ENCODE peak calls at places on chromosome 15, in nine cellular contexts. One of them, this sample, is unnamed.

GRCh38 chr15:40103124-40103858 is 5.4 kb downstream of the BMF start:
- DNase-seq in ovary: peak; percentile 86
- DNase-seq in astrocyte: peak; percentile 71
- DNase-seq in AG04450: no peak
- DNase-seq in brain microvascular endothelial cell: no peak
- DNase-seq in omental fat pad: no peak
- DNase-seq in fibroblast of pulmonary artery: peak; percentile 58
- DNase-seq in adrenal gland: peak; percentile 88
- DNase-seq in B cell: no peak
- DNase-seq in this sample: peak; percentile 96

GRCh38 chr15:78065284-78065872 is 12.1 kb downstream of the TBC1D2B start:
- DNase-seq in ovary: peak; percentile 62
- DNase-seq in astrocyte: peak; percentile 99
- DNase-seq in AG04450: peak; percentile 94
- DNase-seq in brain microvascular endothelial cell: peak; percentile 99
- DNase-seq in omental fat pad: no peak
- DNase-seq in fibroblast of pulmonary artery: peak; percentile 99
- DNase-seq in adrenal gland: peak; percentile 66
- DNase-seq in B cell: no peak
- DNase-seq in this sample: no peak

GRCh38 chr15:69749797-69750196 is 297.2 kb downstream of the RPLP1 start:
- DNase-seq in ovary: no peak
- DNase-seq in astrocyte: no peak
- DNase-seq in AG04450: no peak
- DNase-seq in brain microvascular endothelial cell: no peak
- DNase-seq in omental fat pad: no peak
- DNase-seq in fibroblast of pulmonary artery: peak; percentile 21
- DNase-seq in adrenal gland: no peak
- DNase-seq in B cell: no peak
- DNase-seq in this sample: no peak

GRCh38 chr15:32683906-32684584 is 33.8 kb upstream of the GREM1 start:
- DNase-seq in ovary: no peak
- DNase-seq in astrocyte: peak; percentile 99
- DNase-seq in AG04450: peak; percentile 61
- DNase-seq in brain microvascular endothelial cell: peak; percentile 87
- DNase-seq in omental fat pad: no peak
- DNase-seq in fibroblast of pulmonary artery: peak; percentile 97
- DNase-seq in adrenal gland: no peak
- DNase-seq in B cell: no peak
- DNase-seq in this sample: no peak

GRCh38 chr15:51801391-51801835 is 28.0 kb upstream of the TMOD3 start:
- DNase-seq in ovary: no peak
- DNase-seq in astrocyte: peak; percentile 48
- DNase-seq in AG04450: no peak
- DNase-seq in brain microvascular endothelial cell: peak; percentile 20
- DNase-seq in omental fat pad: no peak
- DNase-seq in fibroblast of pulmonary artery: peak; percentile 40
- DNase-seq in adrenal gland: no peak
- DNase-seq in B cell: peak; percentile 33
- DNase-seq in this sample: no peak

GRCh38 chr15:35567392-35567791 is 21.4 kb upstream of the DPH6 start:
- DNase-seq in ovary: no peak
- DNase-seq in astrocyte: no peak
- DNase-seq in AG04450: no peak
- DNase-seq in brain microvascular endothelial cell: no peak
- DNase-seq in omental fat pad: no peak
- DNase-seq in fibroblast of pulmonary artery: no peak
- DNase-seq in adrenal gland: no peak
- DNase-seq in B cell: no peak
- DNase-seq in this sample: no peak

GRCh38 chr15:70087708-70088352 is 9.9 kb downstream of the TLE3 start:
- DNase-seq in ovary: no peak
- DNase-seq in astrocyte: no peak
- DNase-seq in AG04450: no peak
- DNase-seq in brain microvascular endothelial cell: no peak
- DNase-seq in omental fat pad: no peak
- DNase-seq in fibroblast of pulmonary artery: no peak
- DNase-seq in adrenal gland: no peak
- DNase-seq in B cell: no peak
- DNase-seq in this sample: no peak

GRCh38 chr15:55257933-55258332 is 31.7 kb downstream of the RAB27A start:
- DNase-seq in ovary: no peak
- DNase-seq in astrocyte: no peak
- DNase-seq in AG04450: no peak
- DNase-seq in brain microvascular endothelial cell: no peak
- DNase-seq in omental fat pad: no peak
- DNase-seq in fibroblast of pulmonary artery: no peak
- DNase-seq in adrenal gland: no peak
- DNase-seq in B cell: no peak
- DNase-seq in this sample: no peak

GRCh38 chr15:97547381-97547780 is 413.1 kb upstream of the ARRDC4 start:
- DNase-seq in ovary: no peak
- DNase-seq in astrocyte: no peak
- DNase-seq in AG04450: no peak
- DNase-seq in brain microvascular endothelial cell: no peak
- DNase-seq in omental fat pad: no peak
- DNase-seq in fibroblast of pulmonary artery: no peak
- DNase-seq in adrenal gland: no peak
- DNase-seq in B cell: no peak
- DNase-seq in this sample: no peak

GRCh38 chr15:35288580-35288979 is 203.5 kb upstream of the NANOGP8 start:
- DNase-seq in ovary: no peak
- DNase-seq in astrocyte: no peak
- DNase-seq in AG04450: no peak
- DNase-seq in brain microvascular endothelial cell: no peak
- DNase-seq in omental fat pad: no peak
- DNase-seq in fibroblast of pulmonary artery: no peak
- DNase-seq in adrenal gland: no peak
- DNase-seq in B cell: no peak
- DNase-seq in this sample: no peak

GRCh38 chr15:54575586-54575985 is 597.3 kb downstream of the UNC13C start:
- DNase-seq in ovary: no peak
- DNase-seq in astrocyte: no peak
- DNase-seq in AG04450: no peak
- DNase-seq in brain microvascular endothelial cell: no peak
- DNase-seq in omental fat pad: no peak
- DNase-seq in fibroblast of pulmonary artery: no peak
- DNase-seq in adrenal gland: no peak
- DNase-seq in B cell: no peak
- DNase-seq in this sample: no peak

GRCh38 chr15:45499426-45499825 is 23.1 kb downstream of the SLC30A4 start:
- DNase-seq in ovary: no peak
- DNase-seq in astrocyte: peak; percentile 57
- DNase-seq in AG04450: no peak
- DNase-seq in brain microvascular endothelial cell: peak; percentile 9
- DNase-seq in omental fat pad: no peak
- DNase-seq in fibroblast of pulmonary artery: peak; percentile 47
- DNase-seq in adrenal gland: no peak
- DNase-seq in B cell: no peak
- DNase-seq in this sample: no peak

GRCh38 chr15:48828906-48829305 is 18.0 kb upstream of the CEP152 start:
- DNase-seq in ovary: no peak
- DNase-seq in astrocyte: no peak
- DNase-seq in AG04450: no peak
- DNase-seq in brain microvascular endothelial cell: no peak
- DNase-seq in omental fat pad: no peak
- DNase-seq in fibroblast of pulmonary artery: no peak
- DNase-seq in adrenal gland: no peak
- DNase-seq in B cell: no peak
- DNase-seq in this sample: no peak

GRCh38 chr15:63636518-63637061 is 39.4 kb downstream of the FBXL22 start:
- DNase-seq in ovary: no peak
- DNase-seq in astrocyte: no peak
- DNase-seq in AG04450: no peak
- DNase-seq in brain microvascular endothelial cell: no peak
- DNase-seq in omental fat pad: no peak
- DNase-seq in fibroblast of pulmonary artery: no peak
- DNase-seq in adrenal gland: no peak
- DNase-seq in B cell: no peak
- DNase-seq in this sample: no peak

GRCh38 chr15:77295446-77295845 is 124.5 kb downstream of the PEAK1 start:
- DNase-seq in ovary: no peak
- DNase-seq in astrocyte: peak; percentile 79
- DNase-seq in AG04450: peak; percentile 34
- DNase-seq in brain microvascular endothelial cell: peak; percentile 45
- DNase-seq in omental fat pad: no peak
- DNase-seq in fibroblast of pulmonary artery: peak; percentile 83
- DNase-seq in adrenal gland: no peak
- DNase-seq in B cell: no peak
- DNase-seq in this sample: no peak

GRCh38 chr15:63860161-63860954 is 26.6 kb upstream of the HERC1 start:
- DNase-seq in ovary: no peak
- DNase-seq in astrocyte: no peak
- DNase-seq in AG04450: no peak
- DNase-seq in brain microvascular endothelial cell: no peak
- DNase-seq in omental fat pad: no peak
- DNase-seq in fibroblast of pulmonary artery: no peak
- DNase-seq in adrenal gland: no peak
- DNase-seq in B cell: peak; percentile 68
- DNase-seq in this sample: no peak

GRCh38 chr15:91968610-91969009 is 115.1 kb downstream of the SLCO3A1 start:
- DNase-seq in ovary: no peak
- DNase-seq in astrocyte: no peak
- DNase-seq in AG04450: no peak
- DNase-seq in brain microvascular endothelial cell: no peak
- DNase-seq in omental fat pad: no peak
- DNase-seq in fibroblast of pulmonary artery: no peak
- DNase-seq in adrenal gland: no peak
- DNase-seq in B cell: no peak
- DNase-seq in this sample: no peak
- TF ChIP-seq CTCF in ovary: no peak
- TF ChIP-seq CTCF in astrocyte: no peak
- TF ChIP-seq CTCF in AG04450: no peak
- TF ChIP-seq CTCF in brain microvascular endothelial cell: peak; percentile 16
- TF ChIP-seq CTCF in omental fat pad: no peak
- TF ChIP-seq CTCF in fibroblast of pulmonary artery: no peak
- TF ChIP-seq CTCF in adrenal gland: no peak
- TF ChIP-seq CTCF in B cell: no peak
- TF ChIP-seq CTCF in this sample: no peak

GRCh38 chr15:60479361-60479684 is 381 bp upstream of the ICE2 start:
- DNase-seq in ovary: no peak
- DNase-seq in astrocyte: no peak
- DNase-seq in AG04450: no peak
- DNase-seq in brain microvascular endothelial cell: no peak
- DNase-seq in omental fat pad: no peak
- DNase-seq in fibroblast of pulmonary artery: no peak
- DNase-seq in adrenal gland: no peak
- DNase-seq in B cell: no peak
- DNase-seq in this sample: no peak

GRCh38 chr15:60477991-60478632 is 830 bp downstream of the ICE2 start:
- DNase-seq in ovary: no peak
- DNase-seq in astrocyte: peak; percentile 51
- DNase-seq in AG04450: no peak
- DNase-seq in brain microvascular endothelial cell: peak; percentile 19
- DNase-seq in omental fat pad: no peak
- DNase-seq in fibroblast of pulmonary artery: peak; percentile 35
- DNase-seq in adrenal gland: no peak
- DNase-seq in B cell: no peak
- DNase-seq in this sample: peak; percentile 16

GRCh38 chr15:60479711-60480110 is 769 bp upstream of the ICE2 start:
- DNase-seq in ovary: no peak
- DNase-seq in astrocyte: no peak
- DNase-seq in AG04450: no peak
- DNase-seq in brain microvascular endothelial cell: no peak
- DNase-seq in omental fat pad: no peak
- DNase-seq in fibroblast of pulmonary artery: no peak
- DNase-seq in adrenal gland: no peak
- DNase-seq in B cell: no peak
- DNase-seq in this sample: no peak

GRCh38 chr15:60480149-60480548 is 1.2 kb upstream of the ICE2 start:
- DNase-seq in ovary: no peak
- DNase-seq in astrocyte: no peak
- DNase-seq in AG04450: no peak
- DNase-seq in brain microvascular endothelial cell: no peak
- DNase-seq in omental fat pad: no peak
- DNase-seq in fibroblast of pulmonary artery: no peak
- DNase-seq in adrenal gland: no peak
- DNase-seq in B cell: no peak
- DNase-seq in this sample: no peak

GRCh38 chr15:60478633-60479360 is at the start of gene ICE2:
- DNase-seq in ovary: peak; percentile 97
- DNase-seq in astrocyte: peak; percentile 92
- DNase-seq in AG04450: peak; percentile 83
- DNase-seq in brain microvascular endothelial cell: peak; percentile 95
- DNase-seq in omental fat pad: peak; percentile 91
- DNase-seq in fibroblast of pulmonary artery: peak; percentile 95
- DNase-seq in adrenal gland: peak; percentile 95
- DNase-seq in B cell: peak; percentile 94
- DNase-seq in this sample: peak; percentile 95
- TF ChIP-seq CTCF in ovary: no peak
- TF ChIP-seq CTCF in astrocyte: no peak
- TF ChIP-seq CTCF in AG04450: peak; percentile 9
- TF ChIP-seq CTCF in brain microvascular endothelial cell: no peak
- TF ChIP-seq CTCF in omental fat pad: no peak
- TF ChIP-seq CTCF in fibroblast of pulmonary artery: no peak
- TF ChIP-seq CTCF in adrenal gland: no peak
- TF ChIP-seq CTCF in B cell: no peak
- TF ChIP-seq CTCF in this sample: peak; percentile 19

DNA sequence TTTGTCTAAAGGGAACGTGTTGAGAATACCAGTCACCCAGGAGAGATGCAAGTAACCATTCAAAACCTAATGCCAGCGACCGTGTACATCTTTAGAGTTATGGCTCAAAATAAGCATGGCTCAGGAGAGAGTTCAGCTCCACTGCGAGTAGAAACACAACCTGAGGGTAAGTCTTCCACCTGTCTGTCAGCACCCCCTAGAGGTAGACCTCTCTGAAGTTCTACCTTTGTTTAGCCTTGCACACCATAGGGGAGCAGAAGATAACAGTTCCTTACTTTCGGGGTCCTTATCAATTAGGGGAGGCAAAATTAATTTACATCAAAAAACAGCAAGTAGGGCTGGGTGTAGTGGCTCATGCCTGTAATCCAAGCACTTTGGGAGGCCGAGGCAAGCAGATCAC is 124.4 kb downstream of the HCN4 start:
- DNase-seq in ovary: no peak
- DNase-seq in astrocyte: no peak
- DNase-seq in AG04450: no peak
- DNase-seq in brain microvascular endothelial cell: no peak
- DNase-seq in omental fat pad: no peak
- DNase-seq in fibroblast of pulmonary artery: no peak
- DNase-seq in adrenal gland: no peak
- DNase-seq in B cell: peak; percentile 12
- DNase-seq in this sample: no peak
- TF ChIP-seq CTCF in ovary: no peak
- TF ChIP-seq CTCF in astrocyte: no peak
- TF ChIP-seq CTCF in AG04450: peak; percentile 13
- TF ChIP-seq CTCF in brain microvascular endothelial cell: peak; percentile 54
- TF ChIP-seq CTCF in omental fat pad: no peak
- TF ChIP-seq CTCF in fibroblast of pulmonary artery: peak; percentile 27
- TF ChIP-seq CTCF in adrenal gland: no peak
- TF ChIP-seq CTCF in B cell: peak; percentile 44
- TF ChIP-seq CTCF in this sample: no peak

DNA sequence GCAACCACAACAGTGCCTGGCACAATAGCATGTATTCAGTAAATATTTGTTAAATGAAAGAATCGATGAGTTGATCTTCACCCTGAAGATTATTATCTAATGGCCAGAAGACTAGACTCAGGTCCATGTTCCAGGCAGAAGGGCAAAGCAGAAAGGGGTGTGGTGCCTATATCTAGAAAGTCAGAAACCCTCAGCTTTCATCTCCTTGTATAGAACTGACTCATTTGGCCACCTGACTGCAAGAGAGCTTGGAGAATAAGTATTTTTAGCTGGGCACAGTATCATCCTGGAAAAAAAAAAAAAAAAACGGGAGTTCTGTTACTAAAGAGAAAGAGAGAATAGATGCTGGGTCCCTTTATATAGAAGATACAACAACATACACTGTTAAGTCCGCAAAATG is 69.7 kb upstream of the SPRED1 start:
- DNase-seq in ovary: no peak
- DNase-seq in astrocyte: no peak
- DNase-seq in AG04450: no peak
- DNase-seq in brain microvascular endothelial cell: no peak
- DNase-seq in omental fat pad: no peak
- DNase-seq in fibroblast of pulmonary artery: no peak
- DNase-seq in adrenal gland: no peak
- DNase-seq in B cell: no peak
- DNase-seq in this sample: no peak
- TF ChIP-seq CTCF in ovary: no peak
- TF ChIP-seq CTCF in astrocyte: no peak
- TF ChIP-seq CTCF in AG04450: no peak
- TF ChIP-seq CTCF in brain microvascular endothelial cell: no peak
- TF ChIP-seq CTCF in omental fat pad: no peak
- TF ChIP-seq CTCF in fibroblast of pulmonary artery: no peak
- TF ChIP-seq CTCF in adrenal gland: no peak
- TF ChIP-seq CTCF in B cell: no peak
- TF ChIP-seq CTCF in this sample: no peak